ENCODE peak calls at places on chromosomes 16 and 17, in six cellular contexts. V, D, R, O, C and Y are unnamed samples.

GRCh38 chr16:12119562-12119961 is 143.0 kb downstream of the SNX29 start:
- DNase-seq in C (no peak), D (no peak), O (peak), R (no peak), V (no peak), Y (no peak)

GRCh38 chr17:29723283-29724047 is 100.8 kb upstream of the CORO6 start:
- DNase-seq in D (no peak), O (no peak), R (no peak), V (no peak), C (no peak), Y (peak)

GRCh38 chr16:12405083-12405482 is 398.6 kb downstream of the CPPED1 start:
- DNase-seq in D (no peak), C (no peak), V (no peak), O (no peak), R (no peak), Y (no peak)

GRCh38 chr17:74215332-74215727 is 2.0 kb downstream of the TTYH2 start:
- DNase-seq in R (no peak), V (no peak), C (no peak), D (no peak), O (no peak), Y (no peak)

GRCh38 chr16:6643083-6643686 is 689.5 kb upstream of the RBFOX1 start:
- DNase-seq in D (no peak), C (peak), R (peak), O (peak), V (peak), Y (peak)

GRCh38 chr17:76123749-76124581 is 17.1 kb downstream of the FOXJ1 start:
- DNase-seq in O (no peak), C (no peak), D (no peak), R (no peak), V (no peak), Y (no peak)

GRCh38 chr16:20910781-20911321 is 10.3 kb downstream of the LYRM1 start:
- DNase-seq in R (no peak), O (peak), D (no peak), C (no peak), V (no peak), Y (no peak)

GRCh38 chr16:56611281-56611833 is 3.0 kb downstream of the MT2A start:
- DNase-seq in R (no peak), O (peak), D (no peak), C (no peak), V (no peak), Y (no peak)

GRCh38 chr17:19978206-19978802 is 676 bp upstream of the AKAP10 start:
- DNase-seq in V (no peak), D (no peak), C (no peak), R (peak), O (no peak), Y (no peak)